ENCODE peak calls at places on chromosomes 16 and 17, in ten cellular contexts. U is CD8-positive, alpha-beta T cell; D is amniotic epithelial cell; P is NT2/D1; V is GM13977; Z is epithelial cell of esophagus; E is hypothalamus; I is GM04504; G is activated CD4-positive, alpha-beta T cell treated with anti-CD3 and anti-CD28 coated beads for 36 hours; W is heart left ventricle. T is an unnamed sample.

GRCh38 chr16:85309656-85310587 is 197.7 kb upstream of the CIBAR2 start:
- DNase-seq in U (no peak), D (no peak), P (no peak), V (peak; percentile 56), Z (no peak), E (peak; percentile 89), I (no peak), G (peak; percentile 49), W (peak; percentile 75), T (no peak)

GRCh38 chr16:27676807-27677206 is 126.9 kb downstream of the KATNIP start:
- DNase-seq in U (no peak), D (no peak), P (no peak), V (no peak), Z (no peak), E (no peak), I (no peak), G (no peak), W (no peak), T (peak; percentile 25)

GRCh38 chr17:29007456-29008455 is 1.9 kb upstream of the SEZ6 start:
- DNase-seq in U (no peak), D (peak; percentile 86), P (no peak), V (no peak), Z (peak; percentile 92), E (no peak), I (no peak), G (no peak), W (no peak), T (peak; percentile 34)

GRCh38 chr17:45222273-45222993 is 748 bp downstream of the FMNL1 start:
- DNase-seq in U (peak; percentile 73), D (no peak), P (no peak), V (no peak), Z (no peak), E (no peak), I (no peak), G (peak; percentile 81), W (no peak), T (no peak)

GRCh38 chr16:74936902-74937560 is 47.9 kb downstream of the WDR59 start:
- DNase-seq in U (no peak), D (peak; percentile 84), P (no peak), V (peak; percentile 56), Z (no peak), E (no peak), I (peak; percentile 31), G (peak; percentile 35), W (no peak), T (peak; percentile 73)

GRCh38 chr16:53511084-53511402 is 8.0 kb upstream of the AKTIP start:
- DNase-seq in U (no peak), D (no peak), P (no peak), V (no peak), Z (no peak), E (no peak), I (no peak), G (no peak), W (no peak), T (no peak)

GRCh38 chr16:83951544-83951943 is 1.5 kb upstream of the OSGIN1 start:
- DNase-seq in U (no peak), D (no peak), P (no peak), V (no peak), Z (no peak), E (no peak), I (no peak), G (no peak), W (no peak), T (no peak)

GRCh38 chr16:67731071-67731810 is 12.1 kb upstream of the GFOD2 start:
- DNase-seq in U (no peak), D (no peak), P (no peak), V (no peak), Z (no peak), E (no peak), I (no peak), G (no peak), W (no peak), T (no peak)

GRCh38 chr17:60145006-60145935 is 4.5 kb upstream of the CA4 start:
- DNase-seq in U (no peak), D (peak; percentile 30), P (no peak), V (no peak), Z (no peak), E (no peak), I (no peak), G (no peak), W (peak; percentile 24), T (peak; percentile 28)

GRCh38 chr17:19248923-19249574 is 11.9 kb downstream of the EPN2 start:
- DNase-seq in U (no peak), D (peak; percentile 91), P (no peak), V (no peak), Z (peak; percentile 64), E (peak; percentile 40), I (peak; percentile 78), G (no peak), W (peak; percentile 77), T (peak; percentile 73)

GRCh38 chr16:4909825-4910224 is 27.1 kb downstream of the PPL start:
- DNase-seq in U (no peak), D (no peak), P (no peak), V (no peak), Z (peak; percentile 13), E (no peak), I (no peak), G (no peak), W (no peak), T (no peak)

GRCh38 chr17:47889734-47890529 is 6.1 kb upstream of the SP2 start:
- DNase-seq in U (peak; percentile 97), D (peak; percentile 70), P (peak; percentile 68), V (peak; percentile 78), Z (peak; percentile 89), E (peak; percentile 68), I (no peak), G (peak; percentile 96), W (peak; percentile 92), T (peak; percentile 88)

GRCh38 chr16:87860553-87861299 is 8.6 kb downstream of the SLC7A5 start:
- DNase-seq in U (peak; percentile 14), D (peak; percentile 54), P (no peak), V (no peak), Z (no peak), E (no peak), I (peak; percentile 37), G (no peak), W (peak; percentile 56), T (peak; percentile 51)

GRCh38 chr17:6823011-6823442 is 8.5 kb downstream of the TEKT1 start:
- DNase-seq in U (no peak), D (peak; percentile 49), P (no peak), V (no peak), Z (peak; percentile 65), E (no peak), I (peak; percentile 28), G (no peak), W (no peak), T (peak; percentile 92)

GRCh38 chr17:56165017-56165720 is 11.9 kb downstream of the ANKFN1 start:
- DNase-seq in U (no peak), D (peak; percentile 36), P (no peak), V (no peak), Z (no peak), E (no peak), I (no peak), G (no peak), W (no peak), T (no peak)

GRCh38 chr16:89949121-89949742 is 677 bp downstream of the DEF8 start:
- DNase-seq in U (no peak), D (no peak), P (no peak), V (no peak), Z (no peak), E (no peak), I (no peak), G (no peak), W (peak; percentile 63), T (no peak)

GRCh38 chr16:11411059-11411550 is 65.8 kb downstream of the RMI2 start:
- DNase-seq in U (no peak), D (no peak), P (no peak), V (no peak), Z (no peak), E (no peak), I (no peak), G (no peak), W (no peak), T (no peak)

GRCh38 chr16:24988137-24988535 is 27.0 kb downstream of the ARHGAP17 start:
- DNase-seq in U (no peak), D (no peak), P (no peak), V (no peak), Z (no peak), E (no peak), I (no peak), G (no peak), W (no peak), T (peak; percentile 62)

GRCh38 chr16:19316846-19317245 is 31.3 kb downstream of the CLEC19A start:
- DNase-seq in U (no peak), D (no peak), P (peak; percentile 63), V (no peak), Z (no peak), E (no peak), I (no peak), G (no peak), W (no peak), T (no peak)

GRCh38 chr16:88264641-88265285 is 118.0 kb upstream of the ZNF469 start:
- DNase-seq in U (peak; percentile 42), D (peak; percentile 87), P (peak; percentile 36), V (peak; percentile 70), Z (peak; percentile 80), E (no peak), I (peak; percentile 87), G (peak; percentile 85), W (peak; percentile 93), T (peak; percentile 91)

GRCh38 chr16:29862383-29862883 is 593 bp downstream of the CDIPT start:
- DNase-seq in U (no peak), D (no peak), P (no peak), V (no peak), Z (peak; percentile 25), E (peak; percentile 58), I (no peak), G (no peak), W (no peak), T (peak; percentile 17)

GRCh38 chr17:45997624-45998023 is 1.4 kb upstream of the STH start:
- DNase-seq in U (no peak), D (peak; percentile 26), P (no peak), V (no peak), Z (no peak), E (no peak), I (peak; percentile 13), G (no peak), W (no peak), T (peak; percentile 42)

GRCh38 chr17:57577751-57578607 is 167.1 kb downstream of the CCDC182 start:
- DNase-seq in U (no peak), D (peak; percentile 95), P (no peak), V (no peak), Z (peak; percentile 62), E (no peak), I (no peak), G (no peak), W (no peak), T (peak; percentile 92)

GRCh38 chr17:42077770-42078169 is 20.5 kb downstream of the ZNF385C start:
- DNase-seq in U (no peak), D (no peak), P (no peak), V (no peak), Z (no peak), E (no peak), I (no peak), G (no peak), W (no peak), T (no peak)

GRCh38 chr17:16516594-16517018 is 24.6 kb upstream of the LRRC75A start:
- DNase-seq in U (no peak), D (peak; percentile 75), P (no peak), V (no peak), Z (peak; percentile 55), E (no peak), I (no peak), G (peak; percentile 6), W (no peak), T (peak; percentile 77)

GRCh38 chr16:74625500-74626350 is 18.8 kb upstream of the GLG1 start:
- DNase-seq in U (no peak), D (no peak), P (no peak), V (no peak), Z (no peak), E (no peak), I (no peak), G (peak; percentile 67), W (no peak), T (no peak)

GRCh38 chr17:58525239-58525638 is 10.8 kb upstream of the MTMR4 start:
- DNase-seq in U (no peak), D (peak; percentile 95), P (no peak), V (no peak), Z (peak; percentile 62), E (no peak), I (peak; percentile 69), G (no peak), W (peak; percentile 76), T (peak; percentile 97)

GRCh38 chr16:84874004-84874435 is 54.2 kb downstream of the CRISPLD2 start:
- DNase-seq in U (no peak), D (peak; percentile 59), P (no peak), V (no peak), Z (no peak), E (no peak), I (no peak), G (no peak), W (peak; percentile 6), T (peak; percentile 25)

T was measured in fibroblast of pulmonary artery.